ENCODE peak calls at places on chromosomes 7 and 10, in nine cellular contexts. F is BE2C, S is sigmoid colon, D is cardiac muscle cell, H is heart right ventricle, U is spleen, R is HCT116, M is adrenal gland, O is IMR-90. V is an unnamed sample.

GRCh38 chr10:99522511-99523250 is 10.1 kb upstream of the NKX2-3 start:
- DNase-seq in M (no peak), U (peak; percentile 81), O (no peak), H (peak; percentile 11), F (no peak), D (no peak), S (peak; percentile 74), R (no peak), V (no peak)

GRCh38 chr7:75740846-75741497 is 2.2 kb upstream of the HIP1 start:
- DNase-seq in S (peak; percentile 70), O (no peak), R (no peak), U (no peak), D (peak; percentile 67), F (no peak), H (peak; percentile 34), M (peak; percentile 66), V (no peak)

GRCh38 chr7:13984831-13985685 is 4.4 kb downstream of the ETV1 start:
- DNase-seq in F (no peak), M (no peak), R (no peak), O (no peak), U (no peak), H (no peak), D (no peak), S (no peak), V (no peak)

GRCh38 chr7:1966631-1967200 is 266.0 kb downstream of the MAD1L1 start:
- DNase-seq in D (no peak), R (no peak), M (no peak), U (peak; percentile 60), H (no peak), F (peak; percentile 1), S (no peak), O (no peak), V (no peak)

GRCh38 chr7:151099486-151100211 is 13.4 kb downstream of the AGAP3 start:
- DNase-seq in R (no peak), U (no peak), O (no peak), F (peak; percentile 5), D (no peak), S (no peak), M (no peak), H (no peak), V (no peak)

GRCh38 chr10:43304687-43305333 is 37.9 kb upstream of the RASGEF1A start:
- DNase-seq in O (peak; percentile 8), D (peak; percentile 75), U (peak; percentile 92), M (peak; percentile 73), F (no peak), R (no peak), H (peak; percentile 75), S (peak; percentile 87), V (no peak)

GRCh38 chr7:69775231-69775771 is 177.0 kb downstream of the AUTS2 start:
- DNase-seq in F (peak; percentile 68), M (peak; percentile 20), O (no peak), D (peak; percentile 35), H (no peak), S (peak; percentile 64), R (no peak), U (no peak), V (no peak)

GRCh38 chr7:25026156-25026555 is 46.2 kb upstream of the OSBPL3 start:
- DNase-seq in D (no peak), F (no peak), S (no peak), M (no peak), R (no peak), O (no peak), H (no peak), U (no peak), V (no peak)

GRCh38 chr10:132732518-132732917 is 53.4 kb downstream of the NKX6-2 start:
- DNase-seq in R (no peak), F (no peak), D (no peak), M (no peak), U (no peak), H (no peak), S (no peak), O (no peak), V (no peak)

GRCh38 chr10:132730566-132730953 is 55.4 kb downstream of the NKX6-2 start:
- DNase-seq in S (no peak), R (no peak), D (no peak), M (no peak), F (no peak), O (no peak), U (no peak), H (no peak), V (no peak)

GRCh38 chr10:132728321-132728720 is 57.6 kb downstream of the NKX6-2 start:
- DNase-seq in H (no peak), S (no peak), M (no peak), D (no peak), O (no peak), F (no peak), R (no peak), U (no peak), V (no peak)

GRCh38 chr10:132728741-132729140 is 57.2 kb downstream of the NKX6-2 start:
- DNase-seq in H (no peak), D (no peak), O (no peak), F (no peak), M (no peak), U (no peak), R (no peak), S (no peak), V (no peak)

DNA sequence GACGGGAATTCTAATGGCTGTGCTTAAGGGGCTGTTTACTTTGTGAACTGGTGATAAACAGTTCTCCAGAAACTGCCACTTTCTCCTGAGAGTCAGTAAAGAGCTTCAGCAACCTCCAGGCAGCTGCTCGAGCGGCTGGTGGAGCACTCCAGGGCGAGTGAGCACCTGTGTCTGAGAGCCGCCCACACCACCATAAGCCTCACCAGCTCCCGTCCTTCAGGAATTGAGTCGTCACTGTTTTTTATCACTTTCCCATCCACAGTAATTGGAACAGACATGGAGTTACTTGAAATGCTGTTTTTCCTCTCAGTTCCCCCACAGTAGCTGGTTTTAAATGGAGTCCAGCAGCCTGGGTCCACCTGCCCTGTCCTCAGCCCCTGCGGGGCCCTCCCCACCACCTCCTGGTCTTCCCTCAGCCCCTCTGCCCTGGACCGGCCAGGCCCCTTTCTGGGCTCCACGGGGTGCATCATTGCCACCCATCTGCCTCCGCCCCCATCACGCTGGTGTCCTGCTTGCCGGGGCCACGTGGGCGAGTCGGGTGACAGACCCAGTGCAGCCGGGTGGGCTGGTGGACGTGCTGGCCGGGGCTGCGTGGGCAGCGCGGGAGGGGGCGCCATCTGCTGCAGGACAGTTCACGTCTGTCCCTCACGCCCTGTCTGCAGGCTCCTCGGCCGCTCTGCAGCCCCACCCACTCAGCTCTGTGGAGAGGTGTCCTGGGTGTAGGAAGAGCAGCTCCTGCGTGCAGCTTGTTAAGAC is 56.0 kb downstream of the NKX6-2 start:
- DNase-seq in U (no peak), M (no peak), D (no peak), S (no peak), R (no peak), O (no peak), F (peak; percentile 63), H (no peak), V (no peak)
- H3K4me1 ChIP-seq in U (no peaks in the 10 kb centered on the region), M (no peaks in the 10 kb centered on the region), D (no peaks in the 10 kb centered on the region), S (no peaks in the 10 kb centered on the region), R (no peaks in the 10 kb centered on the region), O (no peaks in the 10 kb centered on the region), F (peaks cover 5% of the 10 kb centered on the region), H (no peaks in the 10 kb centered on the region), V (no peaks in the 10 kb centered on the region)

GRCh38 chr10:126029999-126030398 is 133.6 kb downstream of the FANK1 start:
- DNase-seq in F (no peak), R (no peak), O (no peak), H (no peak), M (no peak), U (no peak), D (no peak), S (no peak), V (no peak)
- TF ChIP-seq CTCF in F (no peak), R (no peak), O (no peak), H (no peak), M (no peak), U (no peak), D (no peak), S (no peak), V (no peak)

GRCh38 chr7:27237735-27238334 is 4.8 kb upstream of the EVX1 start:
- DNase-seq in H (no peak), U (no peak), R (no peak), F (no peak), S (no peak), D (peak; percentile 45), M (no peak), O (peak; percentile 5), V (no peak)

GRCh38 chr7:27235387-27236052 is 7.1 kb upstream of the EVX1 start:
- DNase-seq in O (no peak), R (peak; percentile 16), D (peak; percentile 33), M (peak; percentile 64), S (peak; percentile 74), U (no peak), H (peak; percentile 41), F (peak; percentile 83), V (no peak)

GRCh38 chr7:27238979-27239779 is 3.4 kb upstream of the EVX1 start:
- DNase-seq in S (no peak), D (no peak), U (no peak), H (no peak), R (no peak), O (no peak), M (no peak), F (no peak), V (no peak)

GRCh38 chr7:27239780-27240731 is 2.5 kb upstream of the EVX1 start:
- DNase-seq in F (no peak), R (no peak), U (no peak), M (no peak), D (no peak), O (no peak), S (no peak), H (no peak), V (no peak)

DNA sequence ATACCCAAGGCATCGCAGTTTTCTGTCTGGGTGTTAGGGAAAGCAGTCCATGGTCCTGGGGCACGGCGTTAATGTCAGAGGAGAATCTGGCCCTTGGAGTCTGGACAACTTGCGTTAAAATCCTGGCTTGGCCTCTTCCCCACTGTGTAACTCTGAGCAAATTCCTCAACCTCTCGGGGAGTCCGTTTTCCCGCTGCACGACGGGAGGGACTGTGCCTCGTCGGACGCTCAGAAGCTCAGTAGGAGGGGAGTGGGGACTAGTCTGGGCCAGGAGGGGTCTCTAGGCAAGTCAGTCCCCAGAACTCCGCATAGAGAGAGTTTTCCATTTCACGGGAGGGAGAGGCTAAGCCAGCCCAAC is 6.6 kb upstream of the EVX1 start:
- DNase-seq in S (no peak), U (no peak), F (no peak), H (no peak), R (no peak), D (no peak), O (no peak), M (no peak), V (no peak)
- H3K4me3 ChIP-seq in S (peak overlapping the region; percentile 52), U (peak overlapping the region; percentile 36), F (peak overlapping the region; percentile 55), H (no peak overlapping the region), R (peak overlapping the region; percentile 66), D (peak overlapping the region; percentile 33), O (no peak overlapping the region), M (peak overlapping the region; percentile 58), V (peak overlapping the region; percentile 35)

GRCh38 chr10:72255977-72256729 is 17.6 kb upstream of the DDIT4 start:
- DNase-seq in U (no peak), R (no peak), O (no peak), H (no peak), M (no peak), S (no peak), D (no peak), F (no peak), V (no peak)

GRCh38 chr10:72250666-72251065 is 23.1 kb upstream of the DDIT4 start:
- DNase-seq in F (no peak), R (no peak), O (peak; percentile 82), H (peak; percentile 61), M (peak; percentile 53), D (peak; percentile 90), S (peak; percentile 91), U (peak; percentile 63), V (no peak)

GRCh38 chr10:72251635-72252034 is 22.1 kb upstream of the DDIT4 start:
- DNase-seq in H (no peak), D (no peak), M (no peak), U (no peak), S (no peak), F (no peak), O (no peak), R (no peak), V (no peak)

GRCh38 chr10:72254891-72255568 is 18.7 kb upstream of the DDIT4 start:
- DNase-seq in H (peak; percentile 90), U (peak; percentile 92), R (no peak), O (peak; percentile 57), F (peak; percentile 72), D (peak; percentile 90), M (peak; percentile 94), S (peak; percentile 98), V (peak; percentile 77)

GRCh38 chr10:72253002-72253401 is 20.7 kb upstream of the DDIT4 start:
- DNase-seq in S (no peak), R (no peak), U (no peak), D (no peak), M (no peak), H (no peak), O (no peak), F (no peak), V (no peak)
- H3K4me1 ChIP-seq in S (peaks cover 93% of the 10 kb centered on the region), R (peaks cover 29% of the 10 kb centered on the region), U (peaks cover 100% of the 10 kb centered on the region), D (peaks cover 37% of the 10 kb centered on the region), M (peaks cover 90% of the 10 kb centered on the region), H (peaks cover 91% of the 10 kb centered on the region), O (peaks cover 11% of the 10 kb centered on the region), F (peaks cover 15% of the 10 kb centered on the region), V (peaks cover 40% of the 10 kb centered on the region)